ENCODE peak calls at places on chromosome 11, in ten cellular contexts. One of them, this sample, is unnamed.

GRCh38 chr11:102495161-102496042 is 35.1 kb downstream of the MMP7 start:
- DNase-seq in foreskin fibroblast: peak
- DNase-seq in lung: no peak
- DNase-seq in cardiac muscle cell: peak
- DNase-seq in psoas muscle: no peak
- DNase-seq in fibroblast of lung: peak
- DNase-seq in astrocyte of the spinal cord: peak
- DNase-seq in dorsolateral prefrontal cortex: peak
- DNase-seq in spleen: no peak
- DNase-seq in HL-60: peak
- DNase-seq in this sample: no peak

GRCh38 chr11:81005595-81005994 is 1564.8 kb upstream of the TENM4 start:
- DNase-seq in cardiac muscle cell: no peak
- DNase-seq in foreskin fibroblast: peak
- DNase-seq in dorsolateral prefrontal cortex: no peak
- DNase-seq in astrocyte of the spinal cord: peak
- DNase-seq in HL-60: no peak
- DNase-seq in spleen: no peak
- DNase-seq in psoas muscle: no peak
- DNase-seq in fibroblast of lung: peak
- DNase-seq in lung: no peak
- DNase-seq in this sample: no peak

GRCh38 chr11:87722756-87723599 is 452.3 kb downstream of the RAB38 start:
- DNase-seq in lung: no peak
- DNase-seq in HL-60: peak
- DNase-seq in fibroblast of lung: peak
- DNase-seq in psoas muscle: no peak
- DNase-seq in dorsolateral prefrontal cortex: no peak
- DNase-seq in astrocyte of the spinal cord: no peak
- DNase-seq in foreskin fibroblast: peak
- DNase-seq in cardiac muscle cell: peak
- DNase-seq in spleen: no peak
- DNase-seq in this sample: no peak

GRCh38 chr11:99148352-99148751 is 127.6 kb downstream of the CNTN5 start:
- DNase-seq in lung: no peak
- DNase-seq in psoas muscle: no peak
- DNase-seq in astrocyte of the spinal cord: no peak
- DNase-seq in foreskin fibroblast: no peak
- DNase-seq in fibroblast of lung: no peak
- DNase-seq in cardiac muscle cell: no peak
- DNase-seq in HL-60: no peak
- DNase-seq in spleen: no peak
- DNase-seq in dorsolateral prefrontal cortex: no peak
- DNase-seq in this sample: no peak

GRCh38 chr11:86916330-86916729 is 38.9 kb downstream of the FZD4 start:
- DNase-seq in psoas muscle: no peak
- DNase-seq in dorsolateral prefrontal cortex: no peak
- DNase-seq in foreskin fibroblast: peak
- DNase-seq in lung: no peak
- DNase-seq in cardiac muscle cell: no peak
- DNase-seq in fibroblast of lung: peak
- DNase-seq in astrocyte of the spinal cord: peak
- DNase-seq in spleen: no peak
- DNase-seq in HL-60: no peak
- DNase-seq in this sample: no peak

GRCh38 chr11:103420593-103420992 is 311.4 kb downstream of the DYNC2H1 start:
- DNase-seq in dorsolateral prefrontal cortex: no peak
- DNase-seq in HL-60: no peak
- DNase-seq in cardiac muscle cell: no peak
- DNase-seq in astrocyte of the spinal cord: peak
- DNase-seq in psoas muscle: no peak
- DNase-seq in lung: no peak
- DNase-seq in spleen: no peak
- DNase-seq in fibroblast of lung: no peak
- DNase-seq in foreskin fibroblast: peak
- DNase-seq in this sample: no peak

GRCh38 chr11:102957953-102958352 is 2.4 kb upstream of the MMP13 start:
- DNase-seq in lung: no peak
- DNase-seq in HL-60: no peak
- DNase-seq in astrocyte of the spinal cord: no peak
- DNase-seq in foreskin fibroblast: peak
- DNase-seq in psoas muscle: no peak
- DNase-seq in fibroblast of lung: peak
- DNase-seq in dorsolateral prefrontal cortex: no peak
- DNase-seq in spleen: no peak
- DNase-seq in cardiac muscle cell: no peak
- DNase-seq in this sample: no peak

GRCh38 chr11:75813126-75813525 is 1.9 kb upstream of the UVRAG start:
- DNase-seq in HL-60: no peak
- DNase-seq in lung: no peak
- DNase-seq in foreskin fibroblast: no peak
- DNase-seq in dorsolateral prefrontal cortex: no peak
- DNase-seq in cardiac muscle cell: no peak
- DNase-seq in spleen: no peak
- DNase-seq in fibroblast of lung: no peak
- DNase-seq in astrocyte of the spinal cord: no peak
- DNase-seq in psoas muscle: no peak
- DNase-seq in this sample: no peak

GRCh38 chr11:45025716-45026492 is 75.2 kb upstream of the TP53I11 start:
- DNase-seq in HL-60: peak
- DNase-seq in lung: no peak
- DNase-seq in cardiac muscle cell: no peak
- DNase-seq in astrocyte of the spinal cord: no peak
- DNase-seq in foreskin fibroblast: no peak
- DNase-seq in dorsolateral prefrontal cortex: no peak
- DNase-seq in psoas muscle: peak
- DNase-seq in fibroblast of lung: peak
- DNase-seq in spleen: peak
- DNase-seq in this sample: peak

GRCh38 chr11:117972589-117973445 is 13.4 kb upstream of the IL10RA start:
- DNase-seq in cardiac muscle cell: no peak
- DNase-seq in HL-60: no peak
- DNase-seq in foreskin fibroblast: no peak
- DNase-seq in spleen: peak
- DNase-seq in astrocyte of the spinal cord: no peak
- DNase-seq in dorsolateral prefrontal cortex: no peak
- DNase-seq in fibroblast of lung: no peak
- DNase-seq in psoas muscle: no peak
- DNase-seq in lung: peak
- DNase-seq in this sample: no peak

GRCh38 chr11:117738246-117738957 is 58.6 kb downstream of the DSCAML1 start:
- DNase-seq in HL-60: no peak
- DNase-seq in lung: no peak
- DNase-seq in astrocyte of the spinal cord: no peak
- DNase-seq in psoas muscle: no peak
- DNase-seq in cardiac muscle cell: no peak
- DNase-seq in foreskin fibroblast: no peak
- DNase-seq in dorsolateral prefrontal cortex: no peak
- DNase-seq in spleen: peak
- DNase-seq in fibroblast of lung: no peak
- DNase-seq in this sample: no peak

GRCh38 chr11:6604081-6604626 is 580 bp downstream of the ILK start:
- DNase-seq in fibroblast of lung: peak
- DNase-seq in dorsolateral prefrontal cortex: peak
- DNase-seq in lung: peak
- DNase-seq in HL-60: peak
- DNase-seq in astrocyte of the spinal cord: peak
- DNase-seq in foreskin fibroblast: peak
- DNase-seq in psoas muscle: peak
- DNase-seq in cardiac muscle cell: peak
- DNase-seq in spleen: peak
- DNase-seq in this sample: no peak

GRCh38 chr11:134655189-134655937 is 243.3 kb upstream of the B3GAT1 start:
- DNase-seq in fibroblast of lung: no peak
- DNase-seq in lung: peak
- DNase-seq in cardiac muscle cell: no peak
- DNase-seq in dorsolateral prefrontal cortex: no peak
- DNase-seq in foreskin fibroblast: no peak
- DNase-seq in HL-60: no peak
- DNase-seq in astrocyte of the spinal cord: no peak
- DNase-seq in spleen: peak
- DNase-seq in psoas muscle: no peak
- DNase-seq in this sample: no peak

GRCh38 chr11:100681064-100681502 is 6.0 kb upstream of the ARHGAP42 start:
- DNase-seq in cardiac muscle cell: peak
- DNase-seq in psoas muscle: peak
- DNase-seq in foreskin fibroblast: no peak
- DNase-seq in HL-60: peak
- DNase-seq in spleen: peak
- DNase-seq in lung: peak
- DNase-seq in dorsolateral prefrontal cortex: no peak
- DNase-seq in astrocyte of the spinal cord: peak
- DNase-seq in fibroblast of lung: peak
- DNase-seq in this sample: peak

GRCh38 chr11:130772266-130773227 is 143.7 kb downstream of the SNX19 start:
- DNase-seq in psoas muscle: no peak
- DNase-seq in foreskin fibroblast: peak
- DNase-seq in cardiac muscle cell: no peak
- DNase-seq in fibroblast of lung: peak
- DNase-seq in spleen: no peak
- DNase-seq in astrocyte of the spinal cord: peak
- DNase-seq in lung: no peak
- DNase-seq in dorsolateral prefrontal cortex: no peak
- DNase-seq in HL-60: no peak
- DNase-seq in this sample: peak

GRCh38 chr11:279040-279965 is 1.1 kb downstream of the NLRP6 start:
- DNase-seq in cardiac muscle cell: no peak
- DNase-seq in spleen: peak
- DNase-seq in astrocyte of the spinal cord: no peak
- DNase-seq in fibroblast of lung: no peak
- DNase-seq in psoas muscle: peak
- DNase-seq in dorsolateral prefrontal cortex: no peak
- DNase-seq in HL-60: no peak
- DNase-seq in foreskin fibroblast: no peak
- DNase-seq in lung: no peak
- DNase-seq in this sample: no peak

GRCh38 chr11:73931039-73931645 is 19.7 kb upstream of the DNAJB13 start:
- DNase-seq in astrocyte of the spinal cord: peak
- DNase-seq in fibroblast of lung: peak
- DNase-seq in HL-60: peak
- DNase-seq in foreskin fibroblast: peak
- DNase-seq in psoas muscle: no peak
- DNase-seq in dorsolateral prefrontal cortex: peak
- DNase-seq in lung: no peak
- DNase-seq in cardiac muscle cell: peak
- DNase-seq in spleen: no peak
- DNase-seq in this sample: no peak
- TF ChIP-seq CTCF in astrocyte of the spinal cord: peak
- TF ChIP-seq CTCF in fibroblast of lung: peak
- TF ChIP-seq CTCF in HL-60: no peak
- TF ChIP-seq CTCF in foreskin fibroblast: peak
- TF ChIP-seq CTCF in psoas muscle: peak
- TF ChIP-seq CTCF in dorsolateral prefrontal cortex: peak
- TF ChIP-seq CTCF in lung: no peak
- TF ChIP-seq CTCF in cardiac muscle cell: peak
- TF ChIP-seq CTCF in spleen: no peak
- TF ChIP-seq CTCF in this sample: no peak

DNA sequence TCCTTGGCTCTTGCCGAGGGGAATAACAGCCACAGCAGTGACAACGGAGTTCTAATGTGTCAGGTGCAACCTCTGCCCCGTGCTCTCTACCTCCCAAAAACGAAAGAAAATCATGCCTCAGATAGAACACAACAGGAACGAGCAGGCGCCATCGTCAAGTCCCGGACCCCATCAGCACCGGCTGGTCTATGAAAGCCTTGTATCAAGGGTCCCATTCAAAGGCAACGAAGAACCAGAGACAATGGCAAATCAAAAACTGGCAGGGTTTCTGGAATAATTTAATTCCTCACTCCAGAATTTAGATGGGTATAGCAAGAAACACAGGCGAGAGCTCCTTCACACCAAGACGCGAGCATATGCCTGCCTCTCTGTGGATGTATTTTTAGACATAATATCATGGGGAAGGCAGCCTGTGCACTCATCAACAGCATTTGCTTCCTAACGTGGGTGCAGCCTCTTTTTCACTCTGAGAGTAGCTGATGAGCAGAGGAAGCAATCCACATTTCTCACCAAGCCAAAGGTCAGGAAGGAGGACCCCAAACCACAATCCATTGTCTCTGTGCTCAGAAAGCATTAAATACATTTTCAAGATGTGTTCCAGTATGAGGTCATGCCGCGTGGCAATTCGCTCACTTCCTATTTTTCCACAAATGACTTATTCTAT is 193.4 kb upstream of the BLID start:
- DNase-seq in psoas muscle: no peak
- DNase-seq in lung: no peak
- DNase-seq in foreskin fibroblast: no peak
- DNase-seq in cardiac muscle cell: peak
- DNase-seq in dorsolateral prefrontal cortex: no peak
- DNase-seq in spleen: no peak
- DNase-seq in HL-60: no peak
- DNase-seq in fibroblast of lung: no peak
- DNase-seq in astrocyte of the spinal cord: peak
- DNase-seq in this sample: peak
- H3K4me3 ChIP-seq in psoas muscle: peak
- H3K4me3 ChIP-seq in lung: no peak
- H3K4me3 ChIP-seq in foreskin fibroblast: no peak
- H3K4me3 ChIP-seq in cardiac muscle cell: no peak
- H3K4me3 ChIP-seq in dorsolateral prefrontal cortex: peak
- H3K4me3 ChIP-seq in spleen: no peak
- H3K4me3 ChIP-seq in HL-60: no peak
- H3K4me3 ChIP-seq in fibroblast of lung: no peak
- H3K4me3 ChIP-seq in astrocyte of the spinal cord: peak
- H3K4me3 ChIP-seq in this sample: peak

DNA sequence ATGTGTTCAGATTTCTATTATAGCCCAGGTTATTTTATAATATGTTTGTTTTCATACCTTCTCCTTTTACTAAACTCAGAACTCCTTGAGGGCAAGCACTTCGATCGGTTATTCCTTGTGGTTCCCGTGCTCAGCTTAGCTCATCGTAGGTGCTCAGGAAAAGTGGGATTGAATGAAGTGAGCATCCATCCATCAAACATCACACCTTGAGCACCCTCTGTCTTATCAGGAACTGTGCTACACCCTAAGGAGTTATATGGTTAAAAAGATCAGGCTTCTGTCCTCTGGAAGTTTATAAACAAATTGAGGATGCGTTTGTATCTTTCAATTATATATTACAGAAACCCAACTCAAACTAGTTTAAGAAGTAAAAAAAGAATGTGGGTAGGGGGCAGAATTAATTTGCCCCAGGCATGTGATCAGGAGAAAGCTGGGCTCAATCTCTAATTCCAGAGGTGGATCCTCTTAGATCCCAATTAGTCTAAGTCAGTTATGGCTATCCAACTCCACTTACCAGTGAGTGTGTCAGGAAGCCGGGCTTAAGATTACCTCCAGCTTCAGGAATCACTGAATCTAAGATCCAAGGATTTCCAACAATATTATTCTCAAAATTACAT is 59.9 kb upstream of the RRAS2 start:
- DNase-seq in foreskin fibroblast: peak
- DNase-seq in dorsolateral prefrontal cortex: no peak
- DNase-seq in HL-60: no peak
- DNase-seq in psoas muscle: no peak
- DNase-seq in fibroblast of lung: no peak
- DNase-seq in cardiac muscle cell: no peak
- DNase-seq in astrocyte of the spinal cord: no peak
- DNase-seq in lung: no peak
- DNase-seq in spleen: no peak
- DNase-seq in this sample: no peak
- TF ChIP-seq CTCF in foreskin fibroblast: peak
- TF ChIP-seq CTCF in dorsolateral prefrontal cortex: peak
- TF ChIP-seq CTCF in HL-60: no peak
- TF ChIP-seq CTCF in psoas muscle: no peak
- TF ChIP-seq CTCF in fibroblast of lung: peak
- TF ChIP-seq CTCF in cardiac muscle cell: peak
- TF ChIP-seq CTCF in astrocyte of the spinal cord: peak
- TF ChIP-seq CTCF in lung: no peak
- TF ChIP-seq CTCF in spleen: peak
- TF ChIP-seq CTCF in this sample: peak

GRCh38 chr11:8328848-8329330 is 65.2 kb upstream of the LMO1 start:
- DNase-seq in foreskin fibroblast: peak
- DNase-seq in fibroblast of lung: peak
- DNase-seq in spleen: peak
- DNase-seq in cardiac muscle cell: peak
- DNase-seq in astrocyte of the spinal cord: peak
- DNase-seq in dorsolateral prefrontal cortex: peak
- DNase-seq in HL-60: peak
- DNase-seq in psoas muscle: peak
- DNase-seq in lung: peak
- DNase-seq in this sample: peak
- H3K4me3 ChIP-seq in foreskin fibroblast: no peak
- H3K4me3 ChIP-seq in fibroblast of lung: no peak
- H3K4me3 ChIP-seq in spleen: no peak
- H3K4me3 ChIP-seq in cardiac muscle cell: no peak
- H3K4me3 ChIP-seq in astrocyte of the spinal cord: no peak
- H3K4me3 ChIP-seq in dorsolateral prefrontal cortex: peak
- H3K4me3 ChIP-seq in HL-60: no peak
- H3K4me3 ChIP-seq in psoas muscle: peak
- H3K4me3 ChIP-seq in lung: no peak
- H3K4me3 ChIP-seq in this sample: peak